ENCODE peak calls at places on chromosome 9, in four cellular contexts. Z is HepG2, M is H1, B is K562. R is an unnamed sample.

GRCh38 chr9:116202219-116202912 is 48.8 kb downstream of the PAPPA start:
- DNase-seq in Z (no peak), M (no peak), B (no peak), R (no peak)

GRCh38 chr9:131732636-131733340 is 7.1 kb downstream of the RAPGEF1 start:
- DNase-seq in Z (no peak), B (no peak), M (no peak), R (no peak)

GRCh38 chr9:36450110-36450732 is 50.2 kb upstream of the RNF38 start:
- DNase-seq in B (peak), M (no peak), Z (peak), R (no peak)

GRCh38 chr9:134304306-134304705 is 21.9 kb upstream of the RXRA start:
- DNase-seq in M (no peak), Z (no peak), B (no peak), R (no peak)

GRCh38 chr9:116155700-116156045 is 2.1 kb downstream of the PAPPA start:
- DNase-seq in B (no peak), M (no peak), Z (no peak), R (no peak)

GRCh38 chr9:76996700-76997099 is 22.8 kb upstream of the FOXB2 start:
- DNase-seq in B (no peak), M (no peak), Z (peak), R (no peak)

GRCh38 chr9:129026442-129027223 is 1.5 kb downstream of the SH3GLB2 start:
- DNase-seq in B (no peak), Z (peak), M (no peak), R (no peak)

GRCh38 chr9:16561121-16561520 is 309.3 kb downstream of the BNC2 start:
- DNase-seq in Z (no peak), B (no peak), M (no peak), R (no peak)

GRCh38 chr9:92947268-92948031 is at the start of gene FGD3:
- DNase-seq in B (no peak), Z (no peak), M (no peak), R (no peak)

GRCh38 chr9:136268318-136268717 is 22.7 kb upstream of the QSOX2 start:
- DNase-seq in Z (peak), M (no peak), B (peak), R (no peak)

GRCh38 chr9:34995288-34996060 is 5.9 kb downstream of the DNAJB5 start:
- DNase-seq in M (no peak), B (no peak), Z (peak), R (no peak)

GRCh38 chr9:38363589-38363925 is 28.9 kb upstream of the ALDH1B1 start:
- DNase-seq in M (no peak), B (no peak), Z (no peak), R (no peak)

GRCh38 chr9:23621924-23622323 is 204.1 kb downstream of the ELAVL2 start:
- DNase-seq in B (no peak), Z (no peak), M (no peak), R (no peak)

GRCh38 chr9:93574900-93575705 is 1.3 kb upstream of the PHF2 start:
- DNase-seq in M (no peak), Z (no peak), B (no peak), R (no peak)

GRCh38 chr9:95127249-95128176 is 190.0 kb downstream of the FANCC start:
- DNase-seq in M (no peak), Z (peak), B (peak), R (no peak)

GRCh38 chr9:26685857-26686256 is 206.7 kb downstream of the CAAP1 start:
- DNase-seq in Z (no peak), B (no peak), M (no peak), R (no peak)

GRCh38 chr9:134704499-134704898 is 62.9 kb downstream of the COL5A1 start:
- DNase-seq in Z (no peak), M (no peak), B (no peak), R (no peak)

GRCh38 chr9:35771524-35771923 is 17.4 kb upstream of the MSMP start:
- DNase-seq in M (no peak), Z (peak), B (peak), R (no peak)

GRCh38 chr9:114109106-114109505 is 10.0 kb upstream of the KIF12 start:
- DNase-seq in B (no peak), M (no peak), Z (no peak), R (no peak)

GRCh38 chr9:114110180-114110579 is 11.1 kb upstream of the KIF12 start:
- DNase-seq in M (no peak), Z (peak), B (no peak), R (no peak)

GRCh38 chr9:114112325-114112724 is 13.2 kb upstream of the KIF12 start:
- DNase-seq in M (no peak), B (no peak), Z (no peak), R (no peak)

GRCh38 chr9:114107286-114108001 is 8.4 kb upstream of the KIF12 start:
- DNase-seq in M (no peak), Z (no peak), B (no peak), R (no peak)

DNA sequence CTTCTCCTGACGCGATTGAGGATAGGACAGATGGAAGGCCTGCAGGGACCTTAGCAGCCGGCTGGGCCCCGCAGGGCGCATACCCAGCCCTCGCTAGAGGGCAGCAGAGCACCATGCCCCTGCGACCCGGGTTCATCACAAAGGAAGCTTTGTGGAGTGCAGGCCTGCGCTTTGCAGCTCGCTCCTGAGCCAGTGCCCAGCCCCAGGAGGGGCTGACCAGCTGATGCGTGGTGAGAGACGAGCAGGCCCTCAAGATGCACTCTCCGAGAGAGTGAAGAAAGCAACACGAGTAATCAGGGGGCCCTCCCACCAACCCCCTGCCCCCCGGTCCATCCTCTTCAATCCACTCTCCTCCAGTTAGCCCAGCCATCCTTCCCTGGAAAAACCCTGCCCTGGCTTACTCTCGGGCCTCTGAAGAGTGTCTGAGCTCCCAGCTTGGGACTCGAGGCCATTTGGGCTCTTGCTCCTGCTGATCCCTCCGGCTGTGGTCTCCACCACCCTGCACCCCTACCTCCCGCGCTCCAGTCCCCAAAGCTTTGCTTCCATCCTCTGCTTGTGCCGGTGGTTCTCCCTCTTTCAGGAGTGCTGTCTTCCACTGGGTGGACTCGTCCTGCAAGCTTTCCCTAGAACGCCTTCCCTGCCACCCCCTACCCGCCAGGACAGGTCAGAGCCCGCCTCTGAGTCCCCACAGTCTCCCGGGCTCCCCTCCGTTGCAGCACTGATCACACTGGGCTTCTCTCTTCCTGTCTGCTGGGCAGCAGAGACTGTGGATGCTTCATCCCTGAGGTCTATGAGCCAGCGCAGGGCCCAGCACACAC is 9.1 kb upstream of the KIF12 start:
- DNase-seq in Z (peak), M (peak), B (peak), R (no peak)
- TF ChIP-seq ZNF274 in Z (no peak), M (no peak), B (no peak), R (no peak)

GRCh38 chr9:96137666-96138429 is 164.1 kb downstream of the HSD17B3 start:
- DNase-seq in Z (no peak), B (no peak), M (no peak), R (no peak)
- TF ChIP-seq CBX5 in Z (no peak), B (no peak), M (no peak), R (no peak)

GRCh38 chr9:132849168-132849831 is 28.8 kb downstream of the AK8 start:
- DNase-seq in B (no peak), M (no peak), Z (no peak), R (no peak)
- TF ChIP-seq ZNF274 in B (no peak), M (no peak), Z (no peak), R (no peak)

GRCh38 chr9:127627494-127627855 is 15.4 kb downstream of the STXBP1 start:
- DNase-seq in M (no peak), Z (no peak), B (no peak), R (no peak)

GRCh38 chr9:127629468-127630081 is 17.5 kb downstream of the STXBP1 start:
- DNase-seq in Z (no peak), M (no peak), B (peak), R (no peak)

GRCh38 chr9:127626752-127627493 is 14.8 kb downstream of the STXBP1 start:
- DNase-seq in Z (no peak), B (no peak), M (no peak), R (no peak)

GRCh38 chr9:127633216-127633615 is 21.1 kb downstream of the STXBP1 start:
- DNase-seq in M (no peak), Z (no peak), B (no peak), R (no peak)

DNA sequence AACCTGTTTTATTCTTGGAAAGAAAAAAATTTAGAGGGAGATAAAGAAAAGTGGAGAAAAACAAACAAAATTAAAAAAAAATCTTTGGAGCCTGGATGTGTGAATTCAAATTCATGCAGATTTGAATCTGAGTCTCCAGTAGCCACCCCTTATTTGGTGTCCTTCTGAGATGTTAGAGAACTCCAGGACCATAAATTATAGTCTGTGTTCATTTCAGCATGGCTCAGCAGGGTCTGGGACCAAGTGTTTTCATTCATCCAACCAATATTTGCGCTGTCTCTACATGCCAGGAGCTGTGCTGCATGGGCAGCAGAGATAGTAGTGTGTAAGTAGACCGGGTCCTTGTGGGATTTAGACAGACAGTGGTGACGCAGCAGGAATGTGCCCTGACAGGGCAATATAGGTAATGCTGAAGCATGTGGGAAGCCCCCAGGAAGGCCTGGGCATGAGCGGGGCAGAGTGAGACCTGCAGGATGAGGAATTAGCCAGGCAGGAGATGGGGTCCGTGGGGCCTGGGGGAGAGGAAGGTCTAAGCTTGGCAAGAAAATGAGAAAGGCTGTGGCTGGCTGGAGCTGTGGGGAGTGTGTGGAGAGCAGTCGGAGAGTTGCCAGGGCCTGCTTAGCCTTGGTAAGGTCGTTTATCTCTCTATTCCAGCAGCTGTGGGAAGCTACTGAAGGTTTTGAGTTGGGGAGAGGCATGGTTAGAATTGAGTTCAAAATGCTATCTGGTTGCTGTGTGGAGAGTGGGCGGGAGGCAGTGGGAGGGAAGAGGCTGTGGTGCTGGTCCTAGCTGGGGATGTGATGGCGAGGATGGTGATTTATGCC is 16.8 kb downstream of the STXBP1 start:
- DNase-seq in M (no peak), Z (no peak), B (peak), R (no peak)
- TF ChIP-seq CBX5 in M (no peak), Z (no peak), B (no peak), R (no peak)

DNA sequence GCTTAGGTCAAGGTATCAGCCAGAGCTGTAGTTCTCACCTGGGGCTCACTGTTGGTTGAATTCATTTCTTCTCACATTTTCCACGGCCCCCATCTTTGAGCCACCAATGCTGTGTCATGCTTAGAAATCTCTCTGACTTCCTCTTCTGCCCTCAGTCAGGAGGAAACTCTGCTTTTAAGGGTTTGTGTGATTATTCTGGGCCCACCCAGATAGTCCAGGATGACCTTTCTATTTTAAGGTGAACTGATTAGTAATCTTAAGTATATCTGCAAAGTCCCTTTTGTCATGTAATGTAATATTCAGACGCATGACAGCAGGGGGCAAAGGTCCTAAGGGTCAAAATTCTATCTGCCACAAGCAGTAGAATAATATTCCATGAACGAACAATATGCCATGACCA is 88.4 kb downstream of the AK8 start:
- DNase-seq in Z (no peak), B (no peak), M (no peak), R (no peak)
- TF ChIP-seq ZNF274 in Z (no peak), B (no peak), M (no peak), R (no peak)